ENCODE peak calls at places on chromosomes 6 and 20, in five cellular contexts. Z, A, Q, X and K are unnamed samples.

GRCh38 chr20:33788351-33789049 is 22.6 kb upstream of the CHMP4B start:
- DNase-seq in A (no peak), Q (no peak), Z (no peak), X (no peak), K (no peak)

GRCh38 chr20:4112490-4113420 is 97.4 kb upstream of the RNF24 start:
- DNase-seq in Z (no peak), A (no peak), Q (no peak), X (no peak), K (no peak)

GRCh38 chr6:110826236-110827129 is 11.2 kb upstream of the CDK19 start:
- DNase-seq in X (no peak), Q (no peak), A (no peak), Z (peak; percentile 4), K (no peak)

GRCh38 chr20:64260239-64260638 is 4.7 kb downstream of the PCMTD2 start:
- DNase-seq in Q (no peak), A (no peak), X (no peak), Z (no peak), K (no peak)

GRCh38 chr20:53606364-53606985 is 12.8 kb upstream of the ZNF217 start:
- DNase-seq in A (no peak), X (no peak), Q (no peak), Z (no peak), K (peak; percentile 30)

GRCh38 chr20:13870349-13870748 is 85.5 kb downstream of the NDUFAF5 start:
- DNase-seq in Q (no peak), A (no peak), X (no peak), Z (peak; percentile 28), K (peak; percentile 74)

GRCh38 chr20:44017905-44018683 is 103.4 kb downstream of the TOX2 start:
- DNase-seq in A (no peak), Z (no peak), X (peak; percentile 80), Q (no peak), K (no peak)

GRCh38 chr6:132498638-132499037 is 14.3 kb downstream of the STX7 start:
- DNase-seq in X (no peak), Q (no peak), A (peak; percentile 90), Z (no peak), K (no peak)

GRCh38 chr6:157099912-157100593 is 223.3 kb downstream of the TMEM242 start:
- DNase-seq in Q (no peak), X (no peak), Z (no peak), A (no peak), K (no peak)

GRCh38 chr6:77173472-77174074 is 289.7 kb downstream of the HTR1B start:
- DNase-seq in Q (no peak), A (no peak), X (no peak), Z (peak; percentile 84), K (peak; percentile 81)

GRCh38 chr20:59153355-59153681 is 10.3 kb upstream of the ZNF831 start:
- DNase-seq in A (no peak), X (peak; percentile 84), Z (no peak), Q (no peak), K (peak; percentile 12)

GRCh38 chr20:11792229-11792953 is 125.3 kb upstream of the BTBD3 start:
- DNase-seq in X (no peak), A (no peak), Q (no peak), Z (no peak), K (no peak)

GRCh38 chr20:6622041-6622440 is 145.4 kb upstream of the BMP2 start:
- DNase-seq in A (no peak), X (no peak), Z (no peak), Q (no peak), K (no peak)

GRCh38 chr6:53731906-53732636 is 62.7 kb upstream of the LRRC1 start:
- DNase-seq in Z (no peak), Q (no peak), A (no peak), X (no peak), K (no peak)

GRCh38 chr20:53141651-53142050 is 169.5 kb downstream of the TSHZ2 start:
- DNase-seq in Z (peak; percentile 35), Q (no peak), X (no peak), A (no peak), K (no peak)

GRCh38 chr6:154766288-154766687 is 33.1 kb downstream of the SCAF8 start:
- DNase-seq in Z (no peak), A (no peak), X (no peak), Q (no peak), K (no peak)

GRCh38 chr6:39189915-39190544 is 39.2 kb downstream of the KCNK5 start:
- DNase-seq in Q (peak; percentile 31), X (peak; percentile 75), Z (peak; percentile 84), A (peak; percentile 74), K (peak; percentile 92)

GRCh38 chr6:151765444-151765886 is 42.0 kb upstream of the ESR1 start:
- DNase-seq in Q (peak; percentile 57), A (peak; percentile 90), Z (peak; percentile 80), X (no peak), K (peak; percentile 79)

GRCh38 chr6:31945507-31946369 is at the start of gene CFB:
- DNase-seq in Q (no peak), A (no peak), X (peak; percentile 93), Z (peak; percentile 13), K (peak; percentile 63)

GRCh38 chr20:34299925-34300806 is 3.0 kb downstream of the AHCY start:
- DNase-seq in A (no peak), Q (no peak), X (no peak), Z (no peak), K (no peak)

GRCh38 chr6:144447487-144447886 is 162.4 kb downstream of the UTRN start:
- DNase-seq in Q (no peak), X (no peak), A (no peak), Z (no peak), K (no peak)

GRCh38 chr6:165653196-165653595 is 9.8 kb downstream of the PDE10A start:
- DNase-seq in A (no peak), Q (no peak), Z (no peak), X (no peak), K (no peak)

GRCh38 chr6:144195671-144196070 is 45.4 kb downstream of the STX11 start:
- DNase-seq in X (no peak), Z (peak; percentile 42), Q (no peak), A (no peak), K (no peak)

GRCh38 chr6:91664327-91664959 is 1077.6 kb upstream of the MAP3K7 start:
- DNase-seq in Z (no peak), X (no peak), Q (no peak), A (no peak), K (no peak)

GRCh38 chr6:111474106-111474505 is 8.9 kb downstream of the REV3L start:
- DNase-seq in Z (no peak), Q (no peak), A (no peak), X (no peak), K (peak; percentile 48)

GRCh38 chr6:44778513-44778912 is 391.0 kb downstream of the CDC5L start:
- DNase-seq in X (no peak), Z (peak; percentile 40), Q (no peak), A (no peak), K (peak; percentile 63)

GRCh38 chr6:168909288-168909687 is 344.4 kb downstream of the THBS2 start:
- DNase-seq in Z (no peak), Q (no peak), A (no peak), X (no peak), K (peak; percentile 20)

GRCh38 chr20:24630486-24631172 is 161.2 kb downstream of the SYNDIG1 start:
- DNase-seq in Q (no peak), Z (no peak), X (no peak), A (no peak), K (no peak)

GRCh38 chr6:44011350-44011925 is 115.8 kb downstream of the MRPL14 start:
- DNase-seq in Q (no peak), A (no peak), Z (no peak), X (no peak), K (peak; percentile 35)

GRCh38 chr20:47350691-47351545 is 5.6 kb downstream of the ZMYND8 start:
- DNase-seq in Q (no peak), X (no peak), A (no peak), Z (no peak), K (no peak)

GRCh38 chr6:159463440-159463839 is 229.6 kb downstream of the SOD2 start:
- DNase-seq in X (no peak), A (peak; percentile 92), Z (peak; percentile 65), Q (no peak), K (no peak)

GRCh38 chr20:20206788-20207187 is 154.5 kb downstream of the CFAP61 start:
- DNase-seq in Q (no peak), A (no peak), Z (no peak), X (no peak), K (no peak)

GRCh38 chr20:20204326-20204725 is 152.0 kb downstream of the CFAP61 start:
- DNase-seq in Q (no peak), A (no peak), Z (no peak), X (no peak), K (no peak)

GRCh38 chr20:20205862-20206236 is 153.5 kb downstream of the CFAP61 start:
- DNase-seq in A (no peak), Q (no peak), X (no peak), Z (no peak), K (no peak)

GRCh38 chr20:20203784-20204183 is 151.5 kb downstream of the CFAP61 start:
- DNase-seq in X (no peak), Q (no peak), A (no peak), Z (no peak), K (no peak)

GRCh38 chr20:20205141-20205861 is 153.0 kb downstream of the CFAP61 start:
- DNase-seq in A (no peak), Z (no peak), Q (no peak), X (no peak), K (no peak)
- H3K27ac ChIP-seq in A (no peak overlapping the region), Z (no peak overlapping the region), Q (no peak overlapping the region), X (no peak overlapping the region), K (no peak overlapping the region)

DNA sequence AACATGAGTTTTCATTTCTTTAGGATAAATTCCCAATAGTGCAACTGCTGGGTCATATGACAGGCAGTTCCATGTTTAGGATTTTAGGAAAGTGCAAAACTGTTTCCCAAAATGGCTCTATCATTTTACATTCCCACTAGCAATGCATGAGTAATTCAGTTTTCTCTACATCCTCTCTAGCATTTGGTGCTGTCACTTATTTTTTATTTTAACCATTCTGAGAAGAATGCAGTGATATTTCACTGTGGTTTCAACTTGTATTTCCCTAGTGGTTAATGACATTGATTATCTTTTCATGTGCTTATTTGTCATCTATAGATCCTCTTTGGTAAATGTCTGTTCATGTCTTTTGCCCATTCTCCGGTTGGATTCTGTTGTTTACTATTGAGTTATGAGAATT is 82.7 kb downstream of the PHIP start:
- DNase-seq in A (no peak), X (no peak), Z (no peak), Q (no peak), K (no peak)
- H3K4me1 ChIP-seq in A (no peaks in the 10 kb centered on the region), X (no peaks in the 10 kb centered on the region), Z (no peaks in the 10 kb centered on the region), Q (no peaks in the 10 kb centered on the region), K (no peaks in the 10 kb centered on the region)

GRCh38 chr20:54995021-54995420 is 519.6 kb downstream of the DOK5 start:
- DNase-seq in X (no peak), Q (peak; percentile 6), A (no peak), Z (peak; percentile 11), K (no peak)
- H3K27ac ChIP-seq in X (no peak overlapping the region), Q (no peak overlapping the region), A (no peak overlapping the region), Z (no peak overlapping the region), K (no peak overlapping the region)

GRCh38 chr20:36538026-36538764 is 3.1 kb upstream of the MYL9 start:
- DNase-seq in Z (no peak), A (no peak), Q (no peak), X (peak; percentile 66), K (no peak)

GRCh38 chr20:36542516-36543186 is 1.3 kb downstream of the MYL9 start:
- DNase-seq in Q (no peak), X (no peak), Z (no peak), A (no peak), K (no peak)

GRCh38 chr20:36541227-36542018 is at the start of gene MYL9:
- DNase-seq in Q (peak; percentile 62), A (no peak), Z (peak; percentile 74), X (peak; percentile 98), K (peak; percentile 88)

GRCh38 chr20:36542019-36542488 is 735 bp downstream of the MYL9 start:
- DNase-seq in Q (peak; percentile 30), A (no peak), Z (peak; percentile 83), X (peak; percentile 87), K (peak; percentile 91)

GRCh38 chr20:36540551-36541211 is 638 bp upstream of the MYL9 start:
- DNase-seq in X (peak; percentile 72), Q (no peak), A (no peak), Z (peak; percentile 42), K (peak; percentile 68)
- H3K4me1 ChIP-seq in X (peaks cover 51% of the 10 kb centered on the region), Q (peaks cover 24% of the 10 kb centered on the region), A (peaks cover 3% of the 10 kb centered on the region), Z (peaks cover 8% of the 10 kb centered on the region), K (peaks cover 20% of the 10 kb centered on the region)